ENCODE peak calls at places on chromosomes 11 and 22, in nine cellular contexts. N is kidney, M is hepatocyte, Q is HCT116, L is substantia nigra, X is spleen, V is suprapubic skin, H is caudate nucleus, S is colonic mucosa. C is an unnamed sample.

GRCh38 chr11:122793500-122793899 is 44.8 kb upstream of the CRTAM start:
- DNase-seq in S (no peak), N (no peak), V (no peak), M (no peak), X (no peak), Q (no peak), L (no peak), H (no peak), C (no peak)

GRCh38 chr11:111808063-111808588 is 41.9 kb upstream of the PPP2R1B start:
- DNase-seq in S (no peak), N (no peak), H (no peak), M (no peak), V (no peak), Q (no peak), X (no peak), L (no peak), C (no peak)

GRCh38 chr11:102763440-102763839 is 17.0 kb downstream of the MMP10 start:
- DNase-seq in V (no peak), S (no peak), N (no peak), Q (no peak), H (no peak), L (no peak), X (no peak), M (no peak), C (no peak)

GRCh38 chr11:3165916-3166267 is 782 bp upstream of the OSBPL5 start:
- DNase-seq in H (no peak), V (peak; percentile 62), Q (no peak), N (peak; percentile 52), L (no peak), M (no peak), X (peak; percentile 43), S (no peak), C (no peak)

GRCh38 chr11:121649798-121650197 is 197.0 kb upstream of the SORL1-AS1 start:
- DNase-seq in M (no peak), V (no peak), S (no peak), X (no peak), Q (no peak), H (no peak), N (no peak), L (no peak), C (no peak)

GRCh38 chr22:39725351-39726035 is 154.9 kb downstream of the CACNA1I start:
- DNase-seq in Q (no peak), H (no peak), V (no peak), N (no peak), L (no peak), S (no peak), M (no peak), X (no peak), C (no peak)

GRCh38 chr11:119607726-119608125 is 121.3 kb downstream of the NECTIN1 start:
- DNase-seq in X (no peak), N (no peak), Q (no peak), V (no peak), L (no peak), S (no peak), H (no peak), M (no peak), C (no peak)

GRCh38 chr11:104873252-104873651 is 25.0 kb downstream of the CASP12 start:
- DNase-seq in L (no peak), H (no peak), N (peak; percentile 21), S (no peak), X (no peak), M (no peak), Q (no peak), V (no peak), C (no peak)

GRCh38 chr11:65654375-65655349 is 8.1 kb downstream of the RELA start:
- DNase-seq in X (peak; percentile 80), N (peak; percentile 79), Q (no peak), S (no peak), V (peak; percentile 63), H (no peak), M (peak; percentile 5), L (no peak), C (no peak)

GRCh38 chr11:11372461-11372860 is 19.4 kb upstream of the CSNK2A3 start:
- DNase-seq in V (no peak), N (no peak), X (no peak), M (no peak), H (no peak), S (no peak), Q (no peak), L (no peak), C (no peak)

GRCh38 chr22:35629406-35630234 is 12.5 kb upstream of the MB start:
- DNase-seq in S (peak; percentile 44), L (no peak), Q (peak; percentile 87), M (peak; percentile 69), V (peak; percentile 86), X (no peak), H (no peak), N (peak; percentile 94), C (peak; percentile 83)

GRCh38 chr11:73322111-73322985 is 14.3 kb downstream of the ARHGEF17 start:
- DNase-seq in M (no peak), X (no peak), H (no peak), V (no peak), Q (no peak), S (no peak), N (no peak), L (no peak), C (no peak)

GRCh38 chr11:6681949-6682348 is 1.2 kb downstream of the MRPL17 start:
- DNase-seq in H (no peak), V (no peak), N (no peak), X (no peak), L (no peak), S (no peak), Q (no peak), M (no peak), C (no peak)

GRCh38 chr11:6682936-6683861 is at the start of gene MRPL17:
- DNase-seq in N (peak; percentile 100), S (peak; percentile 99), V (peak; percentile 100), L (peak; percentile 91), H (peak; percentile 94), Q (peak; percentile 99), M (peak; percentile 99), X (peak; percentile 99), C (peak; percentile 87)

GRCh38 chr11:6681505-6681904 is 1.6 kb downstream of the MRPL17 start:
- DNase-seq in H (no peak), Q (no peak), X (no peak), M (no peak), L (no peak), S (no peak), V (no peak), N (no peak), C (no peak)

GRCh38 chr11:6686006-6686405 is 2.9 kb upstream of the MRPL17 start:
- DNase-seq in L (no peak), X (no peak), S (no peak), H (no peak), Q (no peak), N (no peak), M (no peak), V (no peak), C (no peak)

DNA sequence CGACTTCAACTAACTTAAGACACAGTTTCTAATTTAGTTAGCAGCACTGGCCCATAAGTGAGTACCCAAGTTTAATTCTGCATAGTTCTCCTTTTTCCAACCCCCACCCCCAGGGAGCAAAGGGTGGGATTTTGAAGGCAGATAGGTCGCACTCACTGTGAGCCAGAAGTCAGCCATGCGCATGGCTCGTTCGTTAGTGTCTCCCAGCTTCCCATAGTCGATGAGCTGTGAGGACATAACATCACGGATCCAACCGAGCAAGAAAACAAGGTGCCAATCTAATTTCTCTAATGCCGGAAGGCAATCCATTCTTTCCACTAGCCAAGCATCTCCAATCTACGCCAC is 577 bp downstream of the MRPL17 start:
- DNase-seq in N (no peak), S (no peak), M (no peak), Q (no peak), H (no peak), V (no peak), X (no peak), L (no peak), C (no peak)
- H3K27ac ChIP-seq in N (no peak overlapping the region), S (peak overlapping the region; percentile 92), M (peak overlapping the region; percentile 81), Q (peak overlapping the region; percentile 66), H (peak overlapping the region; percentile 92), V (peak overlapping the region; percentile 67), X (peak overlapping the region; percentile 92), L (peak overlapping the region; percentile 85), C (peak overlapping the region; percentile 78)

GRCh38 chr11:106399624-106400023 is 322.2 kb downstream of the AASDHPPT start:
- DNase-seq in S (no peak), X (no peak), L (no peak), Q (no peak), M (no peak), H (no peak), V (no peak), N (no peak), C (no peak)

GRCh38 chr11:106399075-106399500 is 321.6 kb downstream of the AASDHPPT start:
- DNase-seq in V (peak; percentile 64), Q (peak; percentile 36), S (no peak), H (no peak), X (no peak), M (peak; percentile 74), N (peak; percentile 66), L (no peak), C (peak; percentile 83)

GRCh38 chr11:106400949-106401545 is 323.6 kb downstream of the AASDHPPT start:
- DNase-seq in L (no peak), X (no peak), S (no peak), Q (no peak), M (no peak), H (no peak), N (no peak), V (no peak), C (no peak)

GRCh38 chr11:106397787-106398355 is 320.4 kb downstream of the AASDHPPT start:
- DNase-seq in V (no peak), L (no peak), S (no peak), X (no peak), Q (no peak), M (no peak), N (no peak), H (no peak), C (no peak)

GRCh38 chr11:106398396-106399074 is 321.1 kb downstream of the AASDHPPT start:
- DNase-seq in X (no peak), S (no peak), Q (no peak), L (no peak), N (no peak), H (no peak), M (peak; percentile 14), V (no peak), C (no peak)
- H3K27ac ChIP-seq in X (no peak overlapping the region), S (no peak overlapping the region), Q (no peak overlapping the region), L (no peak overlapping the region), N (no peak overlapping the region), H (no peak overlapping the region), M (peak overlapping the region; percentile 63), V (peak overlapping the region; percentile 18), C (peak overlapping the region; percentile 73)

GRCh38 chr11:9738700-9739099 is 74.8 kb downstream of the SWAP70 start:
- DNase-seq in L (no peak), N (no peak), H (no peak), Q (no peak), V (no peak), S (no peak), M (no peak), X (no peak), C (no peak)
- H3K27ac ChIP-seq in L (no peak overlapping the region), N (no peak overlapping the region), H (peak overlapping the region; percentile 72), Q (no peak overlapping the region), V (no peak overlapping the region), S (no peak overlapping the region), M (peak overlapping the region; percentile 73), X (peak overlapping the region; percentile 61), C (no peak overlapping the region)

DNA sequence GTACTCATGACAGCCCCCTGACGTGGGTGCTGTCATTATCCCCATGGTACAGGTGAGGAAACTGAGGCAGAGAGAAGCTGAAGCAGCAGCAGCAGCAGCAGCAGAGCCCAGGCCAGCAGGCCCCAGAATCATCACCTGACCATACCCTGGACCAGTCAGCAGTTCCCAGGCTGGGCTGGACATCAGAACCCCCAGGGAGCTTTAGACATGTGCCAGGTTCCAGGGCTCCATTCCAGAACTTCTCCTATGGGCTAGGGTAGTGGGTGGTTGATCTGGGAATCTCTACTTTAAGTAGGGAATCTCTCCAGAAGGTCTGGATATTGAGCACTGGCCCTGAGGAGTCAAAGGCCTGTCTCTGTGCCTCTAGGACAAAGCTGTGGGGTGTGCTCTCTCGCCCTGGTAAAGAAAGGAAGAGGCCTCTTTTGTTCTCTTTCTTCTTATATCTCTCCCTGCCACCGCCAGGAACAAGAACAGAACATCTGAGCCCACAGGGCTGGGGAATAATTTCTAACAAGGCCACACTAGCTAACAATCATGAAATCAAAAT is 26.6 kb downstream of the MAFF start:
- DNase-seq in S (no peak), X (no peak), V (no peak), N (no peak), M (no peak), L (no peak), H (no peak), Q (no peak), C (no peak)
- H3K27ac ChIP-seq in S (peak overlapping the region; percentile 84), X (peak overlapping the region; percentile 50), V (peak overlapping the region; percentile 82), N (peak overlapping the region; percentile 27), M (peak overlapping the region; percentile 86), L (peak overlapping the region; percentile 81), H (peak overlapping the region; percentile 79), Q (peak overlapping the region; percentile 58), C (peak overlapping the region; percentile 99)